ENCODE peak calls at places on chromosomes 5 and 9, in four cellular contexts. E is IMR-90, F is H1, S is mesendoderm. P is an unnamed sample.
A peak's percentile ranks its signal among the peaks of the same experiment; 100 is the strongest.

GRCh38 chr9:131252120-131252519 is 24.2 kb downstream of the FAM78A start:
- DNase-seq in E (no peak), F (no peak), S (no peak), P (no peak)

GRCh38 chr5:153827407-153827806 is 211.3 kb downstream of the FAM114A2 start:
- DNase-seq in E (no peak), F (no peak), S (peak; percentile 42), P (no peak)

GRCh38 chr9:99127372-99128132 is 22.6 kb downstream of the TGFBR1 start:
- DNase-seq in E (peak; percentile 82), F (no peak), S (no peak), P (no peak)

GRCh38 chr9:6413365-6414263 is 615 bp downstream of the UHRF2 start:
- DNase-seq in E (no peak), F (no peak), S (peak; percentile 32), P (no peak)

GRCh38 chr5:54018438-54018837 is 291.9 kb downstream of the ARL15 start:
- DNase-seq in E (peak; percentile 66), F (peak; percentile 73), S (peak; percentile 65), P (peak; percentile 48)

GRCh38 chr9:134537891-134538520 is 103.6 kb upstream of the COL5A1 start:
- DNase-seq in E (no peak), F (no peak), S (no peak), P (no peak)

GRCh38 chr5:169895876-169896275 is 84.4 kb downstream of the INSYN2B start:
- DNase-seq in E (peak; percentile 16), F (no peak), S (no peak), P (no peak)

GRCh38 chr5:139046551-139046950 is 151.6 kb downstream of the SIL1 start:
- DNase-seq in E (peak; percentile 15), F (no peak), S (no peak), P (no peak)

GRCh38 chr5:87844449-87844848 is 424.2 kb downstream of the TMEM161B start:
- DNase-seq in E (no peak), F (no peak), S (peak; percentile 4), P (no peak)

GRCh38 chr5:178142642-178143041 is 11.0 kb downstream of the NHP2 start:
- DNase-seq in E (no peak), F (no peak), S (no peak), P (no peak)

GRCh38 chr5:28369418-28369817 is 1331.0 kb upstream of the CDH9 start:
- DNase-seq in E (no peak), F (no peak), S (no peak), P (no peak)

GRCh38 chr5:159032656-159033350 is 66.9 kb downstream of the EBF1 start:
- DNase-seq in E (no peak), F (no peak), S (no peak), P (no peak)

GRCh38 chr9:88965473-88965872 is 25.8 kb upstream of the S1PR3 start:
- DNase-seq in E (no peak), F (no peak), S (no peak), P (no peak)

GRCh38 chr9:136779808-136780207 is 11.3 kb upstream of the TMEM141 start:
- DNase-seq in E (no peak), F (no peak), S (no peak), P (no peak)

GRCh38 chr5:60789541-60789940 is 54.5 kb downstream of the ELOVL7 start:
- DNase-seq in E (no peak), F (no peak), S (no peak), P (no peak)

GRCh38 chr9:73118898-73119554 is 32.6 kb upstream of the ANXA1 start:
- DNase-seq in E (peak; percentile 77), F (no peak), S (peak; percentile 32), P (no peak)

GRCh38 chr9:76464706-76465105 is 5.7 kb downstream of the GCNT1 start:
- DNase-seq in E (no peak), F (no peak), S (no peak), P (no peak)

GRCh38 chr9:75229605-75230332 is 141.5 kb downstream of the OSTF1 start:
- DNase-seq in E (no peak), F (no peak), S (peak; percentile 14), P (no peak)

GRCh38 chr9:16385590-16386578 is 484.6 kb downstream of the BNC2 start:
- DNase-seq in E (peak; percentile 80), F (no peak), S (no peak), P (peak; percentile 32)

GRCh38 chr5:113022661-113023060 is 46.1 kb downstream of the DCP2 start:
- DNase-seq in E (peak; percentile 37), F (no peak), S (no peak), P (peak; percentile 57)

GRCh38 chr5:131766689-131767088 is 30.1 kb downstream of the FNIP1 start:
- DNase-seq in E (no peak), F (no peak), S (no peak), P (no peak)

GRCh38 chr9:3948826-3949578 is 350.9 kb downstream of the GLIS3 start:
- DNase-seq in E (peak; percentile 77), F (no peak), S (peak; percentile 15), P (peak; percentile 66)

GRCh38 chr5:112413611-112414010 is 5.5 kb downstream of the EPB41L4A start:
- DNase-seq in E (no peak), F (no peak), S (no peak), P (no peak)

GRCh38 chr5:158154226-158155005 is 295.5 kb upstream of the CLINT1 start:
- DNase-seq in E (peak; percentile 50), F (no peak), S (no peak), P (peak; percentile 58)

GRCh38 chr9:22050924-22051323 is 41.8 kb upstream of the CDKN2B start:
- DNase-seq in E (no peak), F (no peak), S (no peak), P (no peak)

GRCh38 chr9:107462691-107463090 is 26.9 kb downstream of the KLF4 start:
- DNase-seq in E (no peak), F (no peak), S (no peak), P (peak; percentile 80)

GRCh38 chr5:106459541-106459940 is 1211.2 kb downstream of the EFNA5 start:
- DNase-seq in E (no peak), F (no peak), S (no peak), P (no peak)

GRCh38 chr5:124436294-124436693 is 310.1 kb downstream of the ZNF608 start:
- DNase-seq in E (peak; percentile 75), F (no peak), S (no peak), P (peak; percentile 7)

GRCh38 chr9:128825923-128826702 is 3.5 kb downstream of the SPOUT1 start:
- DNase-seq in E (no peak), F (no peak), S (peak; percentile 63), P (no peak)

GRCh38 chr9:128824911-128825310 is 4.7 kb downstream of the SPOUT1 start:
- DNase-seq in E (no peak), F (no peak), S (no peak), P (no peak)

GRCh38 chr9:128828267-128828666 is 1.3 kb downstream of the SPOUT1 start:
- DNase-seq in E (no peak), F (no peak), S (no peak), P (no peak)

GRCh38 chr9:128829477-128830251 is at the start of gene SPOUT1:
- DNase-seq in E (peak; percentile 86), F (peak; percentile 73), S (peak; percentile 96), P (peak; percentile 91)

GRCh38 chr9:128828719-128829452 is 708 bp downstream of the SPOUT1 start:
- DNase-seq in E (no peak), F (no peak), S (no peak), P (peak; percentile 25)
- H2BK15ac ChIP-seq in E (no peak overlapping the region), F (no peak overlapping the region), S (no peak overlapping the region), P (no peak overlapping the region)

GRCh38 chr5:180353226-180353962 is at the start of gene GFPT2:
- DNase-seq in E (peak; percentile 64), F (peak; percentile 41), S (peak; percentile 88), P (peak; percentile 87)
- H2BK15ac ChIP-seq in E (no peak within 1 kb of the TSS), F (no peak within 1 kb of the TSS), S (peak within 1 kb of the TSS; percentile 20), P (peak within 1 kb of the TSS; percentile 31)

GRCh38 chr9:127838375-127839078 is 15.9 kb downstream of the ENG start:
- DNase-seq in E (peak; percentile 93), F (no peak), S (no peak), P (peak; percentile 98)
- H2BK15ac ChIP-seq in E (peak overlapping the region; percentile 77), F (peak overlapping the region; percentile 61), S (no peak overlapping the region), P (peak overlapping the region; percentile 94)

GRCh38 chr5:1525624-1525985 is 1.8 kb upstream of the LPCAT1 start:
- DNase-seq in E (no peak), F (no peak), S (no peak), P (no peak)
- H2BK15ac ChIP-seq in E (no peak overlapping the region), F (peak overlapping the region; percentile 72), S (no peak overlapping the region), P (no peak overlapping the region)

DNA sequence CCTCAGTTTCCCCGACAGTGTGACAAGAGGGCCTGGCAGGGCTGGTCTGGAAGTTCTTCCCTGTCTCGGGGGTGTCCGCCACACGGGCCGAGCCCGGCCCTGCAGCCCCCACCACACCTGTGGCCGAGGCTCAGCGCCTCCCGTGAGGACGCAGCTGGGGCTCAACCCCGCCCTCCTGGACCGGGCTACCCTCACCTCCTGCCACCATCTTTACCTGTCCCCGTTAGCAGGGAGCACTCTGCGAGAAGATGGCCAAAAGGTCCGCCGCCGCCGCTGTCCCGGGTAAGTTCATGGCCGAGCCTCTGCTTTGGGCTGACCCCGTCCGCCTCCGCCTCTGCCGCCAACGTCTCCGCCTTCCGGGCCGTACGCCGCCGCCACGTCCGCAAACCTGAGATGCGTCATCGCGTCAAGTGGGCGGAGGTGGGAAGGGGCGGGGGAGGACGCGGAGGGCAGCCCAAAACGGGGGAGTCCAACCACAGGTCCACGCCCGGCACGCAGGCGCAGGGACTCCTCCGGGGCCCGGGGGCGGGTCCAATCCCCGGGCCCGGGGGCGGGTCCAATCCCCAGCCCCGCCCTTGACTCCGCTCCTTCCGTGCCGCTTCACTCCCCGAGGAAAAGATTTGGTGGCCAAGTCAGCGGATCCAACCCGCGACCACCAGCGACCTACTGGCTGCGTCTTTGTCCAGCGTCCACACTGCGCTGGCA is at the start of gene LYSMD3:
- DNase-seq in E (peak; percentile 95), F (peak; percentile 92), S (peak; percentile 98), P (peak; percentile 96)
- H2BK15ac ChIP-seq in E (peak within 1 kb of the TSS; percentile 17), F (peak within 1 kb of the TSS; percentile 67), S (no peak within 1 kb of the TSS), P (peak within 1 kb of the TSS; percentile 90)

GRCh38 chr9:85430659-85431370 is 310.9 kb downstream of the AGTPBP1 start:
- DNase-seq in E (no peak), F (no peak), S (peak; percentile 27), P (no peak)
- H2BK15ac ChIP-seq in E (no peak overlapping the region), F (peak overlapping the region; percentile 6), S (no peak overlapping the region), P (no peak overlapping the region)